ENCODE peak calls at places on chromosomes 5 and 9, in four cellular contexts. C is spleen, G is ovary, Q is GM12865. P is an unnamed sample.

GRCh38 chr5:58886315-58887207 is 303.7 kb downstream of the RAB3C start:
- DNase-seq in G (peak; percentile 44), Q (peak; percentile 69), C (peak; percentile 83), P (peak; percentile 78)

GRCh38 chr9:96417610-96418073 is 528 bp downstream of the ZNF367 start:
- DNase-seq in G (peak; percentile 20), Q (no peak), C (peak; percentile 92), P (peak; percentile 75)

GRCh38 chr5:73947876-73948275 is 321.9 kb downstream of the ARHGEF28 start:
- DNase-seq in Q (no peak), C (no peak), G (no peak), P (no peak)

GRCh38 chr9:117777823-117778222 is 73.6 kb downstream of the TLR4 start:
- DNase-seq in Q (peak; percentile 33), C (no peak), G (no peak), P (no peak)

GRCh38 chr9:93319992-93320490 is 131.4 kb upstream of the FAM120A start:
- DNase-seq in G (no peak), C (no peak), Q (no peak), P (no peak)

GRCh38 chr9:99506781-99507305 is 284.8 kb downstream of the SEC61B start:
- DNase-seq in C (no peak), Q (no peak), G (no peak), P (no peak)

GRCh38 chr9:91190062-91190461 is 171.7 kb downstream of the AUH start:
- DNase-seq in C (no peak), G (no peak), Q (no peak), P (peak; percentile 31)

GRCh38 chr5:56415356-56415765 is 182.2 kb upstream of the ANKRD55 start:
- DNase-seq in Q (peak; percentile 83), C (peak; percentile 88), G (no peak), P (no peak)

GRCh38 chr9:127139071-127139731 is 16.8 kb upstream of the ANGPTL2 start:
- DNase-seq in C (no peak), Q (no peak), G (peak; percentile 7), P (no peak)

GRCh38 chr9:116090030-116090770 is 63.4 kb upstream of the PAPPA start:
- DNase-seq in C (no peak), Q (no peak), G (no peak), P (no peak)

GRCh38 chr9:87140605-87141109 is 193.4 kb upstream of the GAS1 start:
- DNase-seq in G (no peak), C (no peak), Q (no peak), P (no peak)

GRCh38 chr5:135213466-135214239 is 179.6 kb upstream of the PITX1 start:
- DNase-seq in C (peak; percentile 56), G (no peak), Q (no peak), P (peak; percentile 66)

GRCh38 chr9:20351715-20352114 is 270.6 kb downstream of the MLLT3 start:
- DNase-seq in G (no peak), Q (no peak), C (no peak), P (no peak)

GRCh38 chr9:124187311-124187710 is 70.4 kb upstream of the NEK6 start:
- DNase-seq in Q (no peak), C (no peak), G (no peak), P (no peak)

GRCh38 chr9:82127993-82128710 is 139.6 kb downstream of the SPATA31D1 start:
- DNase-seq in Q (peak; percentile 56), C (no peak), G (no peak), P (no peak)

GRCh38 chr5:126536874-126537273 is 58.1 kb downstream of the ALDH7A1 start:
- DNase-seq in Q (no peak), C (no peak), G (no peak), P (no peak)
- TF ChIP-seq CTCF in Q (no peak), C (no peak), G (no peak), P (no peak)

GRCh38 chr9:134174526-134175290 is 10.3 kb upstream of the RNU6ATAC start:
- DNase-seq in G (no peak), Q (no peak), C (no peak), P (no peak)
- H3K4me3 ChIP-seq in G (no peak overlapping the region), Q (no peak overlapping the region), C (no peak overlapping the region), P (no peak overlapping the region)

GRCh38 chr5:127030259-127031146 is at the start of gene MARCHF3:
- DNase-seq in C (peak; percentile 100), Q (peak; percentile 97), G (peak; percentile 92), P (peak; percentile 97)
- TF ChIP-seq CTCF in C (peak; percentile 49), Q (no peak), G (peak; percentile 36), P (peak; percentile 6)

DNA sequence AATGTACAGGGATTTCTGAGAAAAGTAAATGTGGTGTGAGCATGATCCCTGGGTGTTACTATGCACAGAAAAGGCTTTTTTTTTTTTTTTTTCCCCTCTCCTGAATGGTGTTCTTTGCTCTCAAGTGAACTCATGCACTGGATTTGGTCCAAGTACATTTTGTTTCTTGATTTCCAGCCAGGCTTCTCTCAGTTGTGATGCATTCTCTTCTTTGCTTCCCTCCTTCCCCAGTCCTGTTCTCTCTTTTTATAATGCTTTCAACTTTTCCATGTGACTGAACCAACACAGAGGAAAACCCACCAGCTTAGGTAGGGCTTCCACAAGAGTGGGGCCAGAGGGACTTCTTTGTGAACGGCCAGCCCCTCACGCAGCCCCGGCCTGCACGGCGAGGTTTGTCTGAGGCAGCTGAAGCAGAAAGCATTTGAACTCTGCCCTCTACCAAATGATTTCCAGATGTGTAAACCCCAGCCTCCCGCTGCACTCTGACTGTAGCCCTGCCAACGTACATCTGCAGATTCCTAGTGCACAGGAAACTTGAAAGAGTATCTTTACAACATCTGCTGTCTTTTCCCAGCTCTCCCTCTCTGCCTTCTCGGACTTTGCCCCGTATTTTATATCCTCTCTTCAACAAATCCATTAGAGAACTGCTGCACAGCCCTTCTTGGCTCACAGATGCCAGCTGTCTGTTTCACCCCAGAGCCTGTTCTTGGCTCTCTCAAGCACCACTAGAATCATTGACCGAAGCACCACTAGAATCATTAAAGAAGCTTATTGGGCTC is 71.8 kb upstream of the CD180 start:
- DNase-seq in G (peak; percentile 85), Q (no peak), C (no peak), P (peak; percentile 88)
- H3K4me3 ChIP-seq in G (no peak overlapping the region), Q (no peak overlapping the region), C (no peak overlapping the region), P (peak overlapping the region; percentile 57)

DNA sequence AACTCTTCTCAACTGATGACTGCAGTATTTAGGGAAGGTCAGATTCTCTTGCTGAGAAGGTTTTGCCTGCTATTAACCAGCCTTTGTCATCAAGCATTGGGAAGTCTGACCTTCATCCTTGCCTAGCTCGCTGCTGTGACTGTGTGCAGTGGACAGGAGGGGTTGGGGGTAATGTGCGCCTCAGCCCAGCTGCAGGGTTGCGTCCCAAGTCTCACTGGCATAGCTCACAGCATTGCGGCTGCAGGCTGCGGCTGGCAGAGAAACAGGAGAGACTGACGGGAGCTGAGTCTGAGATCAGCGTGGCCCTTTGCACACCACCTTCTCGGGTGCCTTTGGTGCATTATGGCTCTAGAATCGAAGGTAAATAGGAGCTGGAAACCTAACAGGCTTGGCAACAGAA is 55.9 kb upstream of the NCS1 start:
- DNase-seq in C (peak; percentile 49), G (no peak), Q (no peak), P (no peak)
- TF ChIP-seq CTCF in C (no peak), G (no peak), Q (no peak), P (no peak)

GRCh38 chr9:114388764-114389375 is 1.1 kb upstream of the AKNA start:
- DNase-seq in G (no peak), Q (peak; percentile 34), C (peak; percentile 72), P (no peak)
- H3K4me3 ChIP-seq in G (no peak overlapping the region), Q (peak overlapping the region; percentile 93), C (peak overlapping the region; percentile 84), P (no peak overlapping the region)

GRCh38 chr5:150329881-150330876 is 27.3 kb upstream of the TCOF1 start:
- DNase-seq in G (no peak), C (no peak), Q (no peak), P (no peak)

GRCh38 chr5:150333400-150333799 is 24.1 kb upstream of the TCOF1 start:
- DNase-seq in C (no peak), G (no peak), Q (no peak), P (no peak)

GRCh38 chr5:150328458-150328857 is 25.8 kb upstream of the ARSI start:
- DNase-seq in G (no peak), Q (no peak), C (no peak), P (no peak)

GRCh38 chr5:150325426-150325825 is 22.7 kb upstream of the ARSI start:
- DNase-seq in G (no peak), Q (no peak), C (no peak), P (no peak)

GRCh38 chr5:150329038-150329437 is 26.3 kb upstream of the ARSI start:
- DNase-seq in C (no peak), Q (no peak), G (no peak), P (no peak)
- TF ChIP-seq CTCF in C (no peak), Q (no peak), G (no peak), P (no peak)

DNA sequence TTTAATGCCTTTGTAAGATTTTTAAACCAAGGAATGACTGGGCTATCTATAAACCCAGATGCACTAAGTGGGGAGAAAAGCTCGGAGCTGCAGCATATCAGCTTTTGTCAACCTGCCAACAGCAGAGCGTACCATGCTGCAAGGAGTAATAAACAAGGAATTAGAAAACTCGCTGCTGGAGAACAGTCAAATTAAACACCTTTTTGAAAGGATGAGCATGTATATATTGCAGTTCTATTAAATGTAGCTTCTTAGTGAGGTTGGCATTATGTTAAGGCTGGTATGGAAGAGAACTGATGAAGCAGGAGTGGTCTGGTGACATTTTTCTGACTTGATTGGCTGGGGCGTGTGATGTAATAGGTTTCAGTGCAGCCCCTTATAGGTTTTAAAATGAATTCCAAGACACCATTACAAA is 74.7 kb downstream of the PIK3R1 start:
- DNase-seq in Q (no peak), G (peak; percentile 62), C (no peak), P (no peak)
- H3K4me3 ChIP-seq in Q (peak overlapping the region; percentile 85), G (peak overlapping the region; percentile 22), C (peak overlapping the region; percentile 30), P (peak overlapping the region; percentile 38)

P was measured in coronary artery.